ENCODE peak calls at places on chromosomes 16 and 17, in five cellular contexts. E, M, B, G and Q are unnamed samples.

GRCh38 chr17:19264681-19265080 is 27.5 kb downstream of the EPN2 start:
- DNase-seq in E (no peak), M (no peak), B (no peak), G (no peak), Q (no peak)

GRCh38 chr16:58009856-58010416 is 8.7 kb downstream of the USB1 start:
- DNase-seq in E (no peak), M (no peak), B (no peak), G (no peak), Q (no peak)

GRCh38 chr17:58415371-58416055 is 1.8 kb downstream of the RNF43 start:
- DNase-seq in E (no peak), M (no peak), B (no peak), G (no peak), Q (no peak)

GRCh38 chr16:31333686-31334649 is 21.0 kb upstream of the ITGAX start:
- DNase-seq in E (peak), M (no peak), B (no peak), G (no peak), Q (peak)

GRCh38 chr17:11996722-11997146 is 541 bp downstream of the ZNF18 start:
- DNase-seq in E (peak), M (peak), B (peak), G (no peak), Q (peak)

GRCh38 chr16:77437859-77438258 is 3.0 kb upstream of the ADAMTS18 start:
- DNase-seq in E (no peak), M (no peak), B (peak), G (no peak), Q (peak)

GRCh38 chr17:47119746-47120520 is 69.2 kb downstream of the CDC27 start:
- DNase-seq in E (peak), M (no peak), B (no peak), G (no peak), Q (peak)

GRCh38 chr16:55264949-55265348 is 59.1 kb upstream of the IRX6 start:
- DNase-seq in E (no peak), M (no peak), B (no peak), G (no peak), Q (no peak)

GRCh38 chr16:1701216-1701878 is 4.6 kb upstream of the MAPK8IP3 start:
- DNase-seq in E (no peak), M (no peak), B (no peak), G (no peak), Q (no peak)

GRCh38 chr17:65191805-65192740 is 54.9 kb downstream of the RGS9 start:
- DNase-seq in E (peak), M (no peak), B (no peak), G (no peak), Q (peak)

GRCh38 chr17:59769891-59770290 is 62.4 kb downstream of the VMP1 start:
- DNase-seq in E (no peak), M (no peak), B (no peak), G (no peak), Q (peak)

GRCh38 chr16:64590516-64590915 is 531.3 kb downstream of the CDH11 start:
- DNase-seq in E (peak), M (no peak), B (no peak), G (no peak), Q (peak)

GRCh38 chr17:78430892-78431691 is 52.6 kb downstream of the PGS1 start:
- DNase-seq in E (no peak), M (no peak), B (no peak), G (no peak), Q (no peak)

GRCh38 chr17:31397256-31397939 is 5.9 kb downstream of the RAB11FIP4 start:
- DNase-seq in E (no peak), M (no peak), B (no peak), G (no peak), Q (no peak)

GRCh38 chr16:2237552-2238395 is 1.5 kb downstream of the DNASE1L2 start:
- DNase-seq in E (no peak), M (no peak), B (no peak), G (no peak), Q (no peak)

GRCh38 chr17:81958633-81959342 is 2.2 kb downstream of the NOTUM start:
- DNase-seq in E (no peak), M (no peak), B (no peak), G (no peak), Q (no peak)

GRCh38 chr16:81923296-81923695 is 88.0 kb downstream of the SDR42E1 start:
- DNase-seq in E (no peak), M (no peak), B (no peak), G (no peak), Q (no peak)

GRCh38 chr16:50467943-50468748 is 80.0 kb upstream of the NKD1 start:
- DNase-seq in E (no peak), M (no peak), B (no peak), G (no peak), Q (peak)

GRCh38 chr16:88768041-88768876 is 16.8 kb downstream of the PIEZO1 start:
- DNase-seq in E (no peak), M (no peak), B (no peak), G (no peak), Q (no peak)

GRCh38 chr17:4509402-4509801 is 10.7 kb downstream of the SPNS2 start:
- DNase-seq in E (no peak), M (no peak), B (no peak), G (no peak), Q (no peak)

GRCh38 chr16:1779741-1780676 is 2.4 kb downstream of the SPSB3 start:
- DNase-seq in E (no peak), M (no peak), B (no peak), G (no peak), Q (no peak)